ENCODE peak calls at places on chromosomes 3 and 15, in five cellular contexts. Q, R, P, G and S are unnamed samples.
A peak's percentile ranks its signal among the peaks of the same experiment; 100 is the strongest.

GRCh38 chr15:67762610-67763368 is 62.5 kb upstream of the SKOR1 start:
- DNase-seq in Q (no peak), R (no peak), P (no peak), G (no peak), S (no peak)

GRCh38 chr15:64720188-64720587 is 55.2 kb downstream of the RBPMS2 start:
- DNase-seq in Q (no peak), R (no peak), P (no peak), G (no peak), S (no peak)

GRCh38 chr3:11224870-11225251 is 47.3 kb upstream of the ATG7 start:
- DNase-seq in Q (no peak), R (no peak), P (no peak), G (no peak), S (no peak)

GRCh38 chr3:12954891-12955650 is 113.7 kb upstream of the RPL32 start:
- DNase-seq in Q (peak; percentile 49), R (no peak), P (no peak), G (no peak), S (peak; percentile 86)

GRCh38 chr15:85614059-85614458 is 180.7 kb downstream of the KLHL25 start:
- DNase-seq in Q (no peak), R (no peak), P (no peak), G (no peak), S (no peak)

GRCh38 chr3:42601898-42602581 is 1.6 kb downstream of the NKTR start:
- DNase-seq in Q (no peak), R (no peak), P (peak; percentile 16), G (peak; percentile 60), S (no peak)

GRCh38 chr15:70154440-70155347 is 57.0 kb upstream of the TLE3 start:
- DNase-seq in Q (no peak), R (no peak), P (peak; percentile 46), G (peak; percentile 59), S (no peak)

GRCh38 chr3:171458056-171458856 is 1.9 kb downstream of the TNIK start:
- DNase-seq in Q (no peak), R (peak; percentile 12), P (peak; percentile 43), G (peak; percentile 64), S (peak; percentile 75)

GRCh38 chr3:139672884-139673283 is 4.9 kb downstream of the NMNAT3 start:
- DNase-seq in Q (no peak), R (no peak), P (no peak), G (no peak), S (no peak)

GRCh38 chr15:65355173-65355982 is 22.4 kb downstream of the IGDCC3 start:
- DNase-seq in Q (no peak), R (peak; percentile 92), P (peak; percentile 98), G (peak; percentile 71), S (no peak)

GRCh38 chr15:45095661-45096060 is 18.3 kb downstream of the DUOX2 start:
- DNase-seq in Q (no peak), R (no peak), P (no peak), G (no peak), S (no peak)

GRCh38 chr3:143881102-143881501 is 32.8 kb upstream of the SLC9A9 start:
- DNase-seq in Q (no peak), R (no peak), P (no peak), G (no peak), S (no peak)

GRCh38 chr3:140093742-140094141 is 158.8 kb downstream of the CLSTN2 start:
- DNase-seq in Q (peak; percentile 78), R (no peak), P (no peak), G (no peak), S (peak; percentile 70)

GRCh38 chr15:50544368-50544767 is 2.1 kb downstream of the USP50 start:
- DNase-seq in Q (no peak), R (no peak), P (no peak), G (peak; percentile 17), S (no peak)

GRCh38 chr3:27589795-27590194 is 105.6 kb upstream of the SLC4A7 start:
- DNase-seq in Q (no peak), R (no peak), P (no peak), G (no peak), S (no peak)

GRCh38 chr3:135895106-135895733 is 70.3 kb upstream of the PPP2R3A start:
- DNase-seq in Q (peak; percentile 64), R (peak; percentile 75), P (peak; percentile 87), G (peak; percentile 90), S (peak; percentile 72)

GRCh38 chr3:143538577-143538981 is 309.7 kb downstream of the SLC9A9 start:
- DNase-seq in Q (no peak), R (no peak), P (no peak), G (no peak), S (no peak)

GRCh38 chr3:112013784-112014143 is 15.0 kb downstream of the TAGLN3 start:
- DNase-seq in Q (no peak), R (no peak), P (no peak), G (no peak), S (no peak)

GRCh38 chr3:55329849-55330248 is 157.3 kb downstream of the WNT5A start:
- DNase-seq in Q (no peak), R (no peak), P (no peak), G (no peak), S (no peak)

GRCh38 chr3:197511853-197512635 is 43.7 kb downstream of the BDH1 start:
- DNase-seq in Q (no peak), R (no peak), P (no peak), G (peak; percentile 74), S (no peak)

GRCh38 chr3:72510247-72510646 is 338.0 kb downstream of the SHQ1 start:
- DNase-seq in Q (no peak), R (no peak), P (no peak), G (no peak), S (no peak)

GRCh38 chr3:60010778-60011177 is 961.0 kb upstream of the CFAP20DC start:
- DNase-seq in Q (no peak), R (no peak), P (no peak), G (no peak), S (peak; percentile 18)

GRCh38 chr3:143795849-143796248 is 52.4 kb downstream of the SLC9A9 start:
- DNase-seq in Q (no peak), R (no peak), P (peak; percentile 43), G (no peak), S (no peak)

GRCh38 chr15:38535451-38536200 is 29.0 kb downstream of the RASGRP1 start:
- DNase-seq in Q (no peak), R (no peak), P (no peak), G (no peak), S (no peak)

GRCh38 chr3:75192065-75192658 is 472.0 kb upstream of the FRG2C start:
- DNase-seq in Q (peak; percentile 65), R (peak; percentile 17), P (peak; percentile 58), G (peak; percentile 73), S (peak; percentile 51)

GRCh38 chr15:33636234-33636633 is 325.5 kb downstream of the RYR3 start:
- DNase-seq in Q (no peak), R (no peak), P (no peak), G (no peak), S (no peak)

GRCh38 chr15:33638439-33638838 is 327.7 kb downstream of the RYR3 start:
- DNase-seq in Q (no peak), R (no peak), P (no peak), G (no peak), S (no peak)

GRCh38 chr15:33639968-33640367 is 328.3 kb upstream of the CHRM5 start:
- DNase-seq in Q (no peak), R (no peak), P (peak; percentile 30), G (no peak), S (no peak)

GRCh38 chr15:33641069-33641468 is 327.2 kb upstream of the CHRM5 start:
- DNase-seq in Q (no peak), R (no peak), P (no peak), G (no peak), S (no peak)

GRCh38 chr15:33639051-33639450 is 328.3 kb downstream of the RYR3 start:
- DNase-seq in Q (no peak), R (no peak), P (no peak), G (no peak), S (no peak)
- H3K4me1 ChIP-seq in Q (no peaks in the 10 kb centered on the region), R (no peaks in the 10 kb centered on the region), P (no peaks in the 10 kb centered on the region), G (no peaks in the 10 kb centered on the region), S (no peaks in the 10 kb centered on the region)

DNA sequence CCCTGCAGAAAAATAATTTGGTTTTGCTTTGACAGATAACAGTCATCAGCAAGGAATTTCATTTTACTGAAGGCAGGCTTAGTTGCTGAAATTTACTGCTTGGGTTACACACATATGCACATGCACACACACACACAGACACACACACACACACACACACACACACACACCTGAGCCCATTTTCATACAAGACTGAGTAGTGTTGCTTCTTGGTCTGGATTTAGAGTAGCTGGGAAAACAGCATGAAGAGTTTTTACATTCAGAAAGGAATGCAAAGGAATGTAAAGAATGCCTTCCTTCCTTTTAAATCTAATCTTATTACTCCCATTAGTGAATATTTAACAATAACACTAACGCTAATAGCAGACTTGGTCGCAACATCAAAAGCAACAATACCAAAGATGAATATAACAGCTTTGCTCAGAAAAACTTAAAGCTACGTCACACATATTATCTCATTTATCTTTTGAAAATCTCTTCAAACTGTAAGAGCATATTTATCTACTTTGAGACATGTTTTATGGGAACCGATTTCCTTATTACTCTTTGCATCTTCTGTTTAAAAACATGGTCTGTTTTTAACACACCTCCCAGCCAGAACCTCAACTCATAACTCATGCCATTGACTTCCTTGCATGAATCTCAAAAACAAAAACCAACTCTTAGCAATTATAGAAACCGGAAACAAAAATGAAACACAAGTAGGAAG is 32.5 kb downstream of the RFTN1 start:
- DNase-seq in Q (no peak), R (peak; percentile 9), P (peak; percentile 26), G (peak; percentile 67), S (no peak)
- H3K4me1 ChIP-seq in Q (peaks cover 13% of the 10 kb centered on the region), R (peaks cover 2% of the 10 kb centered on the region), P (peaks cover 21% of the 10 kb centered on the region), G (peaks cover 38% of the 10 kb centered on the region), S (peaks cover 7% of the 10 kb centered on the region)

GRCh38 chr3:170044795-170045244 is 7.0 kb downstream of the GPR160 start:
- DNase-seq in Q (no peak), R (no peak), P (no peak), G (no peak), S (peak; percentile 54)
- H3K4me1 ChIP-seq in Q (no peaks in the 10 kb centered on the region), R (no peaks in the 10 kb centered on the region), P (peaks cover 10% of the 10 kb centered on the region), G (peaks cover 16% of the 10 kb centered on the region), S (peaks cover 14% of the 10 kb centered on the region)

GRCh38 chr3:56929809-56930615 is 128.3 kb upstream of the ARHGEF3 start:
- DNase-seq in Q (no peak), R (no peak), P (no peak), G (no peak), S (no peak)

GRCh38 chr3:56930706-56931105 is 129.0 kb upstream of the ARHGEF3 start:
- DNase-seq in Q (no peak), R (no peak), P (no peak), G (no peak), S (no peak)

GRCh38 chr3:56923546-56924224 is 121.9 kb upstream of the ARHGEF3 start:
- DNase-seq in Q (peak; percentile 25), R (no peak), P (no peak), G (peak; percentile 49), S (peak; percentile 75)

GRCh38 chr3:56928379-56929068 is 126.8 kb upstream of the ARHGEF3 start:
- DNase-seq in Q (no peak), R (no peak), P (peak; percentile 27), G (peak; percentile 26), S (no peak)

DNA sequence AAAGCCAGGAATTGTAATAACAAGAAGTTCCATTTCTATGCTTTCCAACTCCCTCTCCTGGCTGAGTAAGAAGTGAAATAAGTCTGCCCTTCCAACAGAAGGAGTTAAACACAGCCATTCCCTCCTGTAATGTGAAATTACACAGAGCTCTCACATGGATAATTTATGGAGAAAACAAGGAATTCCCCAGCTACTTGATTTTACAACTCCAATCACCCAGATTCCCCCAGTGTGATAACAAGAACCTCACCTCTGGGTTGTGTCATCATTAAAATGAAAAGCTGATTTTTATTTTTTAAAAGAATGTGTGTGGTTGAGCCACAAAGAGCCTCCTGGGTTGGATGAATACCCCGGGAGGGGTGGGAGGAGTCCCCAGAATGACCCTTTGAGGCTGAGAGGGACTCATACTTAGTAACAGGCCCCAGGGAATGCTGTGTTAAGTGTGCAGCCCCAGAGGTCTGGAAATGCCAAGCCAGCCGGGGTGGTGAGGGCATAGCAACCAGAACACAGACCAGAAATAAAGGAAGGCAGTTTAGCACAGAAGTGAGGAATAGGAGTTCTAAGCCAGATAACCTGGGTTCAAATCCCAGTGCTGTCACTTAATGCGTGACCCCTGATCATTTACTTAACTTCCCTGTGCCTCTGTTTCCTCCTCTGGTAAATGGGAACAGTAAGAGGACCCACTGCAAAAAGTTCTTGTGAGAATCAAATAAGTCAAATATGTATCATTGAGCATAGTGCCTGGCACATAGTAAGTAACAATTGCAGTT is 124.9 kb upstream of the ARHGEF3 start:
- DNase-seq in Q (no peak), R (no peak), P (no peak), G (no peak), S (no peak)
- H3K4me1 ChIP-seq in Q (peaks cover 33% of the 10 kb centered on the region), R (peaks cover 16% of the 10 kb centered on the region), P (peaks cover 12% of the 10 kb centered on the region), G (peaks cover 15% of the 10 kb centered on the region), S (peaks cover 4% of the 10 kb centered on the region)